ENCODE peak calls at places on chromosome 20, in nine cellular contexts. One of them, this sample, is unnamed.

GRCh38 chr20:1888796-1889463 is 6.3 kb upstream of the SIRPA start:
- DNase-seq in suprapubic skin: no peak
- DNase-seq in H1: no peak
- DNase-seq in prostate gland: no peak
- DNase-seq in endothelial cell of umbilical vein: no peak
- DNase-seq in stomach: no peak
- DNase-seq in transverse colon: no peak
- DNase-seq in vagina: no peak
- DNase-seq in GM12891: no peak
- DNase-seq in this sample: no peak

GRCh38 chr20:25296094-25297093 is 48.5 kb downstream of the PYGB start:
- DNase-seq in prostate gland: no peak
- DNase-seq in GM12891: peak; percentile 68
- DNase-seq in transverse colon: peak; percentile 60
- DNase-seq in endothelial cell of umbilical vein: no peak
- DNase-seq in H1: no peak
- DNase-seq in suprapubic skin: no peak
- DNase-seq in vagina: no peak
- DNase-seq in stomach: no peak
- DNase-seq in this sample: peak; percentile 60

GRCh38 chr20:25056601-25057233 is 1.2 kb downstream of the ACSS1 start:
- DNase-seq in prostate gland: no peak
- DNase-seq in stomach: peak; percentile 16
- DNase-seq in H1: no peak
- DNase-seq in GM12891: peak; percentile 52
- DNase-seq in transverse colon: no peak
- DNase-seq in suprapubic skin: no peak
- DNase-seq in endothelial cell of umbilical vein: no peak
- DNase-seq in vagina: no peak
- DNase-seq in this sample: no peak

GRCh38 chr20:42007251-42007650 is 389.1 kb upstream of the CHD6 start:
- DNase-seq in prostate gland: no peak
- DNase-seq in endothelial cell of umbilical vein: no peak
- DNase-seq in GM12891: no peak
- DNase-seq in vagina: no peak
- DNase-seq in transverse colon: no peak
- DNase-seq in suprapubic skin: no peak
- DNase-seq in stomach: no peak
- DNase-seq in H1: no peak
- DNase-seq in this sample: no peak

GRCh38 chr20:40997116-40997515 is 31.5 kb upstream of the TOP1 start:
- DNase-seq in prostate gland: no peak
- DNase-seq in suprapubic skin: no peak
- DNase-seq in transverse colon: no peak
- DNase-seq in GM12891: no peak
- DNase-seq in vagina: peak; percentile 25
- DNase-seq in stomach: no peak
- DNase-seq in endothelial cell of umbilical vein: no peak
- DNase-seq in H1: peak; percentile 64
- DNase-seq in this sample: no peak

GRCh38 chr20:62561182-62561581 is 81.1 kb upstream of the SLCO4A1 start:
- DNase-seq in GM12891: no peak
- DNase-seq in transverse colon: no peak
- DNase-seq in endothelial cell of umbilical vein: no peak
- DNase-seq in suprapubic skin: no peak
- DNase-seq in stomach: no peak
- DNase-seq in prostate gland: no peak
- DNase-seq in H1: no peak
- DNase-seq in vagina: no peak
- DNase-seq in this sample: no peak

GRCh38 chr20:22630698-22631097 is 46.3 kb upstream of the FOXA2 start:
- DNase-seq in suprapubic skin: no peak
- DNase-seq in H1: no peak
- DNase-seq in GM12891: no peak
- DNase-seq in prostate gland: no peak
- DNase-seq in endothelial cell of umbilical vein: no peak
- DNase-seq in transverse colon: no peak
- DNase-seq in stomach: peak; percentile 33
- DNase-seq in vagina: no peak
- DNase-seq in this sample: no peak

GRCh38 chr20:25309395-25310267 is 61.7 kb downstream of the PYGB start:
- DNase-seq in vagina: no peak
- DNase-seq in endothelial cell of umbilical vein: peak; percentile 10
- DNase-seq in suprapubic skin: peak; percentile 77
- DNase-seq in transverse colon: peak; percentile 77
- DNase-seq in GM12891: no peak
- DNase-seq in prostate gland: no peak
- DNase-seq in stomach: peak; percentile 53
- DNase-seq in H1: no peak
- DNase-seq in this sample: no peak

GRCh38 chr20:62609170-62609786 is 33.0 kb upstream of the SLCO4A1 start:
- DNase-seq in endothelial cell of umbilical vein: no peak
- DNase-seq in stomach: no peak
- DNase-seq in H1: no peak
- DNase-seq in vagina: no peak
- DNase-seq in transverse colon: no peak
- DNase-seq in suprapubic skin: no peak
- DNase-seq in GM12891: no peak
- DNase-seq in prostate gland: no peak
- DNase-seq in this sample: no peak

GRCh38 chr20:23320317-23320716 is 30.3 kb upstream of the NXT1 start:
- DNase-seq in suprapubic skin: no peak
- DNase-seq in vagina: no peak
- DNase-seq in stomach: no peak
- DNase-seq in endothelial cell of umbilical vein: peak; percentile 21
- DNase-seq in transverse colon: no peak
- DNase-seq in prostate gland: no peak
- DNase-seq in GM12891: no peak
- DNase-seq in H1: no peak
- DNase-seq in this sample: no peak

GRCh38 chr20:44959896-44960852 is at the start of gene TOMM34:
- DNase-seq in H1: peak; percentile 97
- DNase-seq in suprapubic skin: peak; percentile 94
- DNase-seq in transverse colon: peak; percentile 97
- DNase-seq in GM12891: peak; percentile 94
- DNase-seq in endothelial cell of umbilical vein: peak; percentile 90
- DNase-seq in prostate gland: peak; percentile 94
- DNase-seq in vagina: no peak
- DNase-seq in stomach: peak; percentile 98
- DNase-seq in this sample: peak; percentile 94

GRCh38 chr20:43755851-43756250 is 29.0 kb upstream of the GTSF1L start:
- DNase-seq in H1: no peak
- DNase-seq in stomach: no peak
- DNase-seq in suprapubic skin: no peak
- DNase-seq in GM12891: no peak
- DNase-seq in endothelial cell of umbilical vein: no peak
- DNase-seq in vagina: no peak
- DNase-seq in prostate gland: no peak
- DNase-seq in transverse colon: no peak
- DNase-seq in this sample: no peak

GRCh38 chr20:4102381-4102780 is 87.0 kb upstream of the RNF24 start:
- DNase-seq in transverse colon: no peak
- DNase-seq in endothelial cell of umbilical vein: no peak
- DNase-seq in stomach: no peak
- DNase-seq in suprapubic skin: no peak
- DNase-seq in vagina: no peak
- DNase-seq in GM12891: no peak
- DNase-seq in H1: peak; percentile 31
- DNase-seq in prostate gland: no peak
- DNase-seq in this sample: no peak

GRCh38 chr20:54174452-54175175 is 828 bp upstream of the CYP24A1 start:
- DNase-seq in transverse colon: no peak
- DNase-seq in vagina: no peak
- DNase-seq in stomach: no peak
- DNase-seq in GM12891: no peak
- DNase-seq in prostate gland: no peak
- DNase-seq in endothelial cell of umbilical vein: no peak
- DNase-seq in suprapubic skin: no peak
- DNase-seq in H1: peak; percentile 47
- DNase-seq in this sample: no peak

GRCh38 chr20:49245921-49246740 is 26.9 kb downstream of the DDX27 start:
- DNase-seq in H1: no peak
- DNase-seq in stomach: no peak
- DNase-seq in endothelial cell of umbilical vein: peak; percentile 72
- DNase-seq in transverse colon: no peak
- DNase-seq in vagina: no peak
- DNase-seq in suprapubic skin: no peak
- DNase-seq in GM12891: peak; percentile 35
- DNase-seq in prostate gland: peak; percentile 49
- DNase-seq in this sample: peak; percentile 39

GRCh38 chr20:58137236-58137635 is 91.2 kb downstream of the ANKRD60 start:
- DNase-seq in stomach: no peak
- DNase-seq in H1: no peak
- DNase-seq in transverse colon: no peak
- DNase-seq in GM12891: no peak
- DNase-seq in prostate gland: no peak
- DNase-seq in endothelial cell of umbilical vein: no peak
- DNase-seq in vagina: peak; percentile 74
- DNase-seq in suprapubic skin: peak; percentile 52
- DNase-seq in this sample: no peak

GRCh38 chr20:38165089-38165965 is at the start of gene TGM2:
- DNase-seq in suprapubic skin: no peak
- DNase-seq in endothelial cell of umbilical vein: peak; percentile 88
- DNase-seq in transverse colon: peak; percentile 85
- DNase-seq in H1: peak; percentile 79
- DNase-seq in vagina: no peak
- DNase-seq in prostate gland: peak; percentile 72
- DNase-seq in GM12891: peak; percentile 71
- DNase-seq in stomach: peak; percentile 87
- DNase-seq in this sample: peak; percentile 77

GRCh38 chr20:62921119-62921687 is 5.1 kb downstream of the DIDO1 start:
- DNase-seq in H1: no peak
- DNase-seq in suprapubic skin: peak; percentile 80
- DNase-seq in prostate gland: peak; percentile 36
- DNase-seq in vagina: no peak
- DNase-seq in GM12891: no peak
- DNase-seq in stomach: peak; percentile 59
- DNase-seq in endothelial cell of umbilical vein: peak; percentile 53
- DNase-seq in transverse colon: peak; percentile 54
- DNase-seq in this sample: no peak

GRCh38 chr20:33909331-33909921 is 84.3 kb upstream of the RALY start:
- DNase-seq in transverse colon: no peak
- DNase-seq in H1: no peak
- DNase-seq in GM12891: no peak
- DNase-seq in vagina: no peak
- DNase-seq in suprapubic skin: no peak
- DNase-seq in stomach: peak; percentile 33
- DNase-seq in endothelial cell of umbilical vein: peak; percentile 74
- DNase-seq in prostate gland: no peak
- DNase-seq in this sample: no peak
- TF ChIP-seq POLR2AphosphoS5 in transverse colon: no peak
- TF ChIP-seq POLR2AphosphoS5 in H1: no peak
- TF ChIP-seq POLR2AphosphoS5 in GM12891: no peak
- TF ChIP-seq POLR2AphosphoS5 in vagina: no peak
- TF ChIP-seq POLR2AphosphoS5 in suprapubic skin: no peak
- TF ChIP-seq POLR2AphosphoS5 in stomach: no peak
- TF ChIP-seq POLR2AphosphoS5 in endothelial cell of umbilical vein: no peak
- TF ChIP-seq POLR2AphosphoS5 in prostate gland: no peak
- TF ChIP-seq POLR2AphosphoS5 in this sample: no peak

GRCh38 chr20:286508-286907 is 4.0 kb downstream of the C20orf96 start:
- DNase-seq in GM12891: no peak
- DNase-seq in transverse colon: no peak
- DNase-seq in endothelial cell of umbilical vein: no peak
- DNase-seq in H1: no peak
- DNase-seq in suprapubic skin: no peak
- DNase-seq in prostate gland: no peak
- DNase-seq in vagina: no peak
- DNase-seq in stomach: no peak
- DNase-seq in this sample: no peak

GRCh38 chr20:289693-290080 is 863 bp downstream of the C20orf96 start:
- DNase-seq in vagina: no peak
- DNase-seq in stomach: no peak
- DNase-seq in transverse colon: no peak
- DNase-seq in H1: no peak
- DNase-seq in endothelial cell of umbilical vein: no peak
- DNase-seq in GM12891: no peak
- DNase-seq in prostate gland: no peak
- DNase-seq in suprapubic skin: no peak
- DNase-seq in this sample: no peak

GRCh38 chr20:294602-295001 is 2.8 kb upstream of the ZCCHC3 start:
- DNase-seq in endothelial cell of umbilical vein: no peak
- DNase-seq in vagina: no peak
- DNase-seq in GM12891: no peak
- DNase-seq in prostate gland: no peak
- DNase-seq in transverse colon: no peak
- DNase-seq in stomach: no peak
- DNase-seq in suprapubic skin: no peak
- DNase-seq in H1: no peak
- DNase-seq in this sample: no peak

GRCh38 chr20:288956-289692 is 1.4 kb downstream of the C20orf96 start:
- DNase-seq in GM12891: no peak
- DNase-seq in prostate gland: no peak
- DNase-seq in transverse colon: peak; percentile 47
- DNase-seq in suprapubic skin: no peak
- DNase-seq in H1: no peak
- DNase-seq in stomach: no peak
- DNase-seq in endothelial cell of umbilical vein: peak; percentile 23
- DNase-seq in vagina: no peak
- DNase-seq in this sample: no peak

GRCh38 chr20:290081-290831 is at the start of gene C20orf96:
- DNase-seq in stomach: peak; percentile 92
- DNase-seq in transverse colon: peak; percentile 96
- DNase-seq in vagina: no peak
- DNase-seq in GM12891: peak; percentile 88
- DNase-seq in prostate gland: peak; percentile 87
- DNase-seq in H1: peak; percentile 97
- DNase-seq in suprapubic skin: peak; percentile 94
- DNase-seq in endothelial cell of umbilical vein: peak; percentile 94
- DNase-seq in this sample: peak; percentile 90
- TF ChIP-seq POLR2A in stomach: no peak
- TF ChIP-seq POLR2A in transverse colon: no peak
- TF ChIP-seq POLR2A in vagina: no peak
- TF ChIP-seq POLR2A in GM12891: peak; percentile 30
- TF ChIP-seq POLR2A in prostate gland: peak; percentile 26
- TF ChIP-seq POLR2A in H1: peak; percentile 46
- TF ChIP-seq POLR2A in suprapubic skin: no peak
- TF ChIP-seq POLR2A in endothelial cell of umbilical vein: peak; percentile 70
- TF ChIP-seq POLR2A in this sample: no peak

DNA sequence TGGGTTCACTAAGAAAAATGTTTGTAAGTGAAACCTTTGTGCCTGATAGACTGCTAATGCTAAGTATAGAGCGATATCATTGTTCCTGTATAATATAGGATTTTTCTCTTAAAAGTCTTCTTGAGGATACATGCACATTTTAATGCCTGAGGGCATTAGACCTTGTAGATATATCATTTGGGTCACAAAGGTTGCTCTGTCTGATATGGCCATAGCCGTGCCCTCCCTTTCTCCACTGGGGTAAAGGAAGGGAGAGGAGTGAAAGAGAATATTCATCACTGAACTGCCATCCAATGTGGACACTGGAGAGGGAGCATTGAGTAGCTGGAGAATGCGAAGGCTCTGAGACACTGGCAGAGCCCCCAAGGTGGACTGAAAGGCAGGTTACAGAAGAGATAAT is 442.2 kb upstream of the SPTLC3 start:
- DNase-seq in GM12891: no peak
- DNase-seq in endothelial cell of umbilical vein: no peak
- DNase-seq in H1: no peak
- DNase-seq in stomach: no peak
- DNase-seq in suprapubic skin: no peak
- DNase-seq in transverse colon: no peak
- DNase-seq in vagina: no peak
- DNase-seq in prostate gland: no peak
- DNase-seq in this sample: no peak
- TF ChIP-seq POLR2AphosphoS5 in GM12891: no peak
- TF ChIP-seq POLR2AphosphoS5 in endothelial cell of umbilical vein: no peak
- TF ChIP-seq POLR2AphosphoS5 in H1: no peak
- TF ChIP-seq POLR2AphosphoS5 in stomach: no peak
- TF ChIP-seq POLR2AphosphoS5 in suprapubic skin: no peak
- TF ChIP-seq POLR2AphosphoS5 in transverse colon: no peak
- TF ChIP-seq POLR2AphosphoS5 in vagina: no peak
- TF ChIP-seq POLR2AphosphoS5 in prostate gland: no peak
- TF ChIP-seq POLR2AphosphoS5 in this sample: no peak

GRCh38 chr20:47668313-47669156 is 116.7 kb downstream of the SULF2 start:
- DNase-seq in suprapubic skin: no peak
- DNase-seq in GM12891: no peak
- DNase-seq in vagina: no peak
- DNase-seq in H1: no peak
- DNase-seq in endothelial cell of umbilical vein: no peak
- DNase-seq in stomach: no peak
- DNase-seq in transverse colon: no peak
- DNase-seq in prostate gland: no peak
- DNase-seq in this sample: no peak
- TF ChIP-seq POLR2A in suprapubic skin: no peak
- TF ChIP-seq POLR2A in GM12891: no peak
- TF ChIP-seq POLR2A in vagina: no peak
- TF ChIP-seq POLR2A in H1: peak; percentile 7
- TF ChIP-seq POLR2A in endothelial cell of umbilical vein: no peak
- TF ChIP-seq POLR2A in stomach: no peak
- TF ChIP-seq POLR2A in transverse colon: no peak
- TF ChIP-seq POLR2A in prostate gland: no peak
- TF ChIP-seq POLR2A in this sample: no peak

This sample was measured in GM12892.